ENCODE peak calls at places on chromosomes 3 and 15, in nine cellular contexts. N is adrenal gland; X is CD8-positive, alpha-beta memory T cell; M is cardiac muscle cell; I is CD4-positive, CD25-positive, alpha-beta regulatory T cell; D is GM23338; F is upper lobe of right lung; S is A549; U is thoracic aorta. Q is an unnamed sample.

GRCh38 chr3:64539451-64540196 is 148.2 kb downstream of the ADAMTS9 start:
- DNase-seq in N (no peak), X (no peak), M (peak), I (no peak), D (no peak), F (no peak), S (no peak), U (no peak), Q (no peak)

GRCh38 chr3:30282052-30282708 is 324.2 kb upstream of the TGFBR2 start:
- DNase-seq in N (peak), X (no peak), M (peak), I (no peak), D (peak), F (no peak), S (peak), U (peak), Q (peak)

GRCh38 chr15:77002954-77003912 is 8.3 kb downstream of the PSTPIP1 start:
- DNase-seq in N (peak), X (peak), M (no peak), I (peak), D (no peak), F (peak), S (no peak), U (no peak), Q (no peak)

GRCh38 chr3:36786921-36787890 is 22.9 kb upstream of the DCLK3 start:
- DNase-seq in N (peak), X (no peak), M (no peak), I (no peak), D (no peak), F (peak), S (no peak), U (no peak), Q (no peak)

GRCh38 chr3:39804951-39805350 is 4.5 kb upstream of the MYRIP start:
- DNase-seq in N (no peak), X (no peak), M (peak), I (no peak), D (no peak), F (no peak), S (no peak), U (no peak), Q (no peak)

GRCh38 chr3:56590814-56591213 is 33.8 kb downstream of the CCDC66 start:
- DNase-seq in N (no peak), X (no peak), M (no peak), I (no peak), D (peak), F (no peak), S (no peak), U (no peak), Q (no peak)

GRCh38 chr15:60179786-60180391 is 175.8 kb downstream of the FOXB1 start:
- DNase-seq in N (no peak), X (peak), M (peak), I (peak), D (peak), F (no peak), S (peak), U (no peak), Q (peak)

GRCh38 chr15:41796457-41796856 is 22.2 kb downstream of the MAPKBP1 start:
- DNase-seq in N (no peak), X (no peak), M (peak), I (no peak), D (no peak), F (no peak), S (no peak), U (no peak), Q (no peak)

GRCh38 chr3:130488288-130488687 is 28.7 kb upstream of the COL6A6 start:
- DNase-seq in N (no peak), X (no peak), M (peak), I (no peak), D (no peak), F (no peak), S (no peak), U (no peak), Q (no peak)

GRCh38 chr3:83092521-83093221 is 1331.2 kb upstream of the GBE1 start:
- DNase-seq in N (no peak), X (no peak), M (no peak), I (no peak), D (no peak), F (no peak), S (no peak), U (no peak), Q (no peak)

GRCh38 chr3:187266691-187267090 is 24.8 kb downstream of the MASP1 start:
- DNase-seq in N (no peak), X (no peak), M (no peak), I (no peak), D (no peak), F (no peak), S (no peak), U (no peak), Q (no peak)
- H3K27ac ChIP-seq in N (no peak), X (no peak), M (peak), I (no peak), D (no peak), F (no peak), S (no peak), U (no peak), Q (no peak)

GRCh38 chr3:50605901-50606326 is 5.7 kb downstream of the CISH start:
- DNase-seq in N (peak), X (no peak), M (no peak), I (peak), D (no peak), F (no peak), S (no peak), U (no peak), Q (no peak)
- H3K4me3 ChIP-seq in N (no peak), X (peak), M (no peak), I (peak), D (no peak), F (peak), S (no peak), U (no peak), Q (no peak)

DNA sequence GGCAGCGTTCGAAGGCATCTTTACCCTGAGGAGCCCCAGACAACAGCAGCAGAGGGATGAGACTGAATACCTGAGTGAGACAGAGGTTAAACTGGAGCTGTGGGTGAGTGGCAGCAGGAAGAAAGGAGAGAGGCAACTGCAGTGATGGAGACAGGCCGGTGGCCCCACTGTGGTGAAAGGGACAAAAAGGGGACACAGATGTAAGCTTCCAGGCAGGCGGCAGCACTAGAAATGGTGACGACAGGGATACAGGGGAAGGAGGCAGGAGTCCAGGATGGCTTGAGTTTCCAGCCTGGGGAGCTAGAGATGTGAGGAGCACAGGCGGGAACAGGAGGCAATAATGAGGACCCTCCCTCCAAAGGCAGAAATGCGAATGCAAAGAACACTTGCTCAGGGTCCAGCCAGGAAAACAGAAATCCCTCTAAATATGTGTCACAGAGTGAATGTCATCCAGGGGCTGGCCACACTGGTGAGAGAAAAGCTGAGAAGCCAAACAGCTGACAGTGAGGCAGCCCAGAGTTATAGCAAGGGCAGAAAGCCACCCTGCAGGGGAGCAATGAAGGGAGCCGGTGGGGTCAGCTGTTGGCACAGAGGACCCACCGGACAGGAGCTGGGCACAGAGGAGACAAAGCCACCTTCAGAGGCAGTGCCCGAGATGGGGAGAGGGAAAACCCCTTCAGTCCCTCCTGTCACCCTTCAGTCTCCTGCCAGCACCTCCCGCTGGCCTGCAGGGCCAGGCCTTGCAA is 70.1 kb downstream of the TBC1D2B start:
- DNase-seq in N (no peak), X (no peak), M (no peak), I (no peak), D (no peak), F (no peak), S (no peak), U (no peak), Q (peak)
- H3K27ac ChIP-seq in N (peak), X (no peak), M (no peak), I (no peak), D (no peak), F (peak), S (peak), U (no peak), Q (no peak)

GRCh38 chr15:98754283-98755022 is 106.1 kb downstream of the IGF1R start:
- DNase-seq in N (no peak), X (no peak), M (peak), I (no peak), D (peak), F (no peak), S (no peak), U (no peak), Q (peak)
- H3K4me3 ChIP-seq in N (peak), X (no peak), M (no peak), I (no peak), D (no peak), F (peak), S (peak), U (peak), Q (no peak)

DNA sequence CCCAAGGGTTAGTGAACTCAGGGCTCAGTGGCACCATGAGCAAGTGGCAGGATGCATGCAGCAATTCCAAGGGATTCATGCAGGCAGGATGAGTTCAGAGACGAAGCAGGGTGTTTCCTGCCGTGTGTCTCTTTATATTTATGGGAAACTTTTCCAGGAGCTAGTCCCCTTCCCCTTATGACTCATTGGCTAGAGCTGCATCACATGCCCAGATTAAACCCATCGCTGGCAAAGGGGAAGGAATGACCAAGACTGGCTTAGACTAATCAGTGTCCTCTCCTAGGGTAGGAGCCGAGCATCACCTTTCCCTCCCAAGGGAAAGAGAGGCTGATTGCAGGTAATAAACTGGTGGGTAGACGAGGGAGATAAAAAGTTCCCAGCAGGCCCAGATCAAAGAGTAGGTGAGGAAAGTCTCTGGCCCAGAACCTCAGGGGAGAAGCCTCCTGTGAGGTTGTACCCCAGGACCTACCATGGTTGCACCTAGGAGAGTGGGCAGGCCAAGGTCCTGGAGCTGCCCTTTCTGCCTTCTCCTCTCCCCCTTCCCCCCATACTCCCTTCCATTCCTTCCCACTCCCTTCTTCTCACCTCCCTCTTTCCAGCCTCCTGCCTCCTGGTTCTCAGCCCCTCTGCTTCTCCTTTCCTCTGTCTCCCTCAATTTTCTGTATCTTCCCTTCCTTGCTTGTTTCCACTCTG is 67.8 kb upstream of the ITGA11 start:
- DNase-seq in N (no peak), X (no peak), M (no peak), I (no peak), D (no peak), F (no peak), S (no peak), U (no peak), Q (no peak)
- H3K27ac ChIP-seq in N (no peak), X (no peak), M (no peak), I (no peak), D (no peak), F (no peak), S (peak), U (no peak), Q (no peak)

Q was measured in endodermal cell.